ENCODE peak calls at places on chromosomes 3 and 15, in four cellular contexts. One of them, this sample, is unnamed.

GRCh38 chr3:103685940-103686339 is 1251.1 kb downstream of the ZPLD1 start:
- DNase-seq in right atrium auricular region: no peak
- DNase-seq in PC-3: no peak
- DNase-seq in fibroblast of pulmonary artery: no peak
- DNase-seq in this sample: no peak

GRCh38 chr3:69442771-69443197 is 56.9 kb upstream of the FRMD4B start:
- DNase-seq in right atrium auricular region: no peak
- DNase-seq in PC-3: no peak
- DNase-seq in fibroblast of pulmonary artery: no peak
- DNase-seq in this sample: no peak

GRCh38 chr3:80232760-80233159 is 465.0 kb upstream of the ROBO1 start:
- DNase-seq in right atrium auricular region: no peak
- DNase-seq in PC-3: peak
- DNase-seq in fibroblast of pulmonary artery: peak
- DNase-seq in this sample: peak

GRCh38 chr15:48800811-48801460 is 9.9 kb downstream of the CEP152 start:
- DNase-seq in right atrium auricular region: no peak
- DNase-seq in PC-3: peak
- DNase-seq in fibroblast of pulmonary artery: peak
- DNase-seq in this sample: peak

GRCh38 chr15:69653846-69654245 is 201.2 kb downstream of the RPLP1 start:
- DNase-seq in right atrium auricular region: no peak
- DNase-seq in PC-3: no peak
- DNase-seq in fibroblast of pulmonary artery: no peak
- DNase-seq in this sample: no peak

GRCh38 chr3:71303627-71304260 is 279.8 kb downstream of the FOXP1 start:
- DNase-seq in right atrium auricular region: no peak
- DNase-seq in PC-3: no peak
- DNase-seq in fibroblast of pulmonary artery: no peak
- DNase-seq in this sample: no peak

GRCh38 chr3:151770941-151771340 is 37.2 kb downstream of the AADACL2 start:
- DNase-seq in right atrium auricular region: peak
- DNase-seq in PC-3: peak
- DNase-seq in fibroblast of pulmonary artery: peak
- DNase-seq in this sample: no peak

GRCh38 chr3:183576487-183577107 is 21.1 kb upstream of the KLHL6 start:
- DNase-seq in right atrium auricular region: no peak
- DNase-seq in PC-3: no peak
- DNase-seq in fibroblast of pulmonary artery: peak
- DNase-seq in this sample: no peak

GRCh38 chr3:172280406-172281051 is 167.7 kb downstream of the GHSR start:
- DNase-seq in right atrium auricular region: no peak
- DNase-seq in PC-3: no peak
- DNase-seq in fibroblast of pulmonary artery: peak
- DNase-seq in this sample: peak

GRCh38 chr3:127408022-127408683 is 120.3 kb upstream of the PRR20G start:
- DNase-seq in right atrium auricular region: no peak
- DNase-seq in PC-3: no peak
- DNase-seq in fibroblast of pulmonary artery: no peak
- DNase-seq in this sample: no peak

GRCh38 chr15:78796510-78796909 is 14.8 kb downstream of the ADAMTS7 start:
- DNase-seq in right atrium auricular region: no peak
- DNase-seq in PC-3: no peak
- DNase-seq in fibroblast of pulmonary artery: no peak
- DNase-seq in this sample: no peak

DNA sequence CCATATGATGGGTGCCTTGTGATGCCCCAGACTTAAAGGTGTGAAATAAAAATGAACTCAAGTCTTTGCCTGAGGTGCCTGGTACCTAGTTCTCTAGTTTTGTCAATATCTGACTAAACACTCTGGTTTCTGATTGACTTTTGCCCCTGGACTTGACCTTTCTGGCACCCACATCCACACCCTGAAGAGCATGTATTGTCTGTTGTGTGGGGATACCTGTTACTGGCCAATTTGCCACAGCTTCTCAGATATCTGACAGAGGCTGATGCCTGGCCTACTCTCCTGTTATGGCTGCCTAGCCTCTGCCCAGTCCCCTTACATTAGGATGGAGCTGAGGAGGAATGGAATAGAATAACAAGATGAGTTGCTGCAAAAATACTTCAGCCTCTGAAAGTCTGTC is 3.6 kb downstream of the ZBTB38 start:
- DNase-seq in right atrium auricular region: no peak
- DNase-seq in PC-3: no peak
- DNase-seq in fibroblast of pulmonary artery: no peak
- DNase-seq in this sample: no peak
- H3K4me3 ChIP-seq in right atrium auricular region: no peak
- H3K4me3 ChIP-seq in PC-3: no peak
- H3K4me3 ChIP-seq in fibroblast of pulmonary artery: peak
- H3K4me3 ChIP-seq in this sample: no peak

GRCh38 chr3:55817177-55817576 is 330.1 kb upstream of the WNT5A start:
- DNase-seq in right atrium auricular region: no peak
- DNase-seq in PC-3: no peak
- DNase-seq in fibroblast of pulmonary artery: no peak
- DNase-seq in this sample: no peak
- TF ChIP-seq CTCF in right atrium auricular region: no peak
- TF ChIP-seq CTCF in PC-3: peak
- TF ChIP-seq CTCF in fibroblast of pulmonary artery: no peak
- TF ChIP-seq CTCF in this sample: no peak

DNA sequence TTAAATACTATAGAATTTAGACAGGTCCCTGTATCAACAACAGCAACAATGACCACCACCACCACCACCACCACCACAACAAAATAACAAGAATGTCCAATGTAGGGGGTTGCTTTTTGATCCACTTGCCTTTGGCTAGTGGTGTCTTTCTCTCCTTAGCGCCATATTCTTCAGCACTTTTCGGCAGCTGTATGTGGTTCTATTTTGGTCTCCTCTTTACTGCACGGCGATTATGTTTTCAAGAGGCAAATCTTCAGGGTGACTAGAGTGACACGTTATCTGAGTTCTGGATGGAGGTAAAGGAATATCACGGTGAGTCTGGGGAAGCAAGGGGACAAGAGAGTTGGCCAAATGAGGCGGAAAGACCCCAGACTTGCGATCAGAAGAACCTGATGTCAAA is 56.1 kb downstream of the ST6GAL1 start:
- DNase-seq in right atrium auricular region: no peak
- DNase-seq in PC-3: no peak
- DNase-seq in fibroblast of pulmonary artery: no peak
- DNase-seq in this sample: no peak
- H3K4me3 ChIP-seq in right atrium auricular region: no peak
- H3K4me3 ChIP-seq in PC-3: no peak
- H3K4me3 ChIP-seq in fibroblast of pulmonary artery: no peak
- H3K4me3 ChIP-seq in this sample: no peak

DNA sequence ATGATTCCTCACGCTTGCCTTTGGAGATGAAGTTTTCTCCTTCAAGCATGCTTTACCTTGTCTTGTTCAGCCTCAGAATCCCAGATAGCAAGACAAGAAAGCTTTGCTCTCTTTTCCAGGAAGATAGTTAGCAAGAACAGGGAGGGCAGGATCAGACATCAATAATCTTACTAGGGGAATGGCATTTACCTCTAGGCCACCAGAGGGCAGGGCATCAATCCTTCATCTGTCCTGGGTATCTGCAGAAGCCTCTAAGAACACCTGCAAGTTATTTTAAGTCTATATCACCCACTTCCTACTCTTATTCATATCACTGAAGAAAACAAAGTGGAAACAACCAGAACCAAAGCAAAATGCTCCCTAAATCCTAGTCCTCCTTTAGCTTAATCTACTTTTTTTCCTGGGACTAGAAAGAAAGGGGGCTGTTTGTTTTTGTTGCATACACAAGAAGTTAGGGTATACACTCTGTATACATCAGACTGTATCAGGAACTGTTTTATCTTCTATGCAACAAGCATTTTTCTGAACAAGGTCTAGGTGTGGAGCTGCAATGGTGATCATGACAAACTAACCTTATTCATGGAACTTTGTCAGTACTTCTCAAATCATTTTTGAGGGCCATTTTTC is 862.5 kb downstream of the CADM2 start:
- DNase-seq in right atrium auricular region: no peak
- DNase-seq in PC-3: peak
- DNase-seq in fibroblast of pulmonary artery: peak
- DNase-seq in this sample: peak
- TF ChIP-seq CTCF in right atrium auricular region: no peak
- TF ChIP-seq CTCF in PC-3: peak
- TF ChIP-seq CTCF in fibroblast of pulmonary artery: peak
- TF ChIP-seq CTCF in this sample: peak

DNA sequence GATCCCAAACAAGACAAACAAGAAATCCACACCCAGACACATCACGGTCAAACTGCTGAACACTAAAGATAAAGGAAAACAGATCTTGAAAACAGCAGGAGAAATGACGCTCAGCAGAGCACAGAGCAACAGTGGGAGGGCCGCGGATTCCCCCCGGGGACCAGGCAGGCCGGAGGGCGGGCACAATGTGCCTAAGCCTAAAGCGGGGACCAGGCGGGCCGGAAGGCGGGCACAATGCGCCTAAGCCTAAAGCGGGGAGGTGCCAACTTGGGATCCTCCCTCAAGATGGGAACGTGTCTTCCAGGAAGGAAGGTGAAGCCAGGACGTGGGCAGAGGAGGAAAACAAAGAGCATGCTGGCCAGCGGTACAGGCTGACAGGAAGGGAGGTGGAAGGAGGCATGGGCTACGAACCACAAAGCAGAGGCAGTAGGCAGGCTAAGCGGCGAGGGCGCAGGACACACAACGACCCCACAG is 31.1 kb downstream of the CYFIP1 start:
- DNase-seq in right atrium auricular region: peak
- DNase-seq in PC-3: peak
- DNase-seq in fibroblast of pulmonary artery: peak
- DNase-seq in this sample: peak
- H3K4me3 ChIP-seq in right atrium auricular region: no peak
- H3K4me3 ChIP-seq in PC-3: no peak
- H3K4me3 ChIP-seq in fibroblast of pulmonary artery: peak
- H3K4me3 ChIP-seq in this sample: no peak

DNA sequence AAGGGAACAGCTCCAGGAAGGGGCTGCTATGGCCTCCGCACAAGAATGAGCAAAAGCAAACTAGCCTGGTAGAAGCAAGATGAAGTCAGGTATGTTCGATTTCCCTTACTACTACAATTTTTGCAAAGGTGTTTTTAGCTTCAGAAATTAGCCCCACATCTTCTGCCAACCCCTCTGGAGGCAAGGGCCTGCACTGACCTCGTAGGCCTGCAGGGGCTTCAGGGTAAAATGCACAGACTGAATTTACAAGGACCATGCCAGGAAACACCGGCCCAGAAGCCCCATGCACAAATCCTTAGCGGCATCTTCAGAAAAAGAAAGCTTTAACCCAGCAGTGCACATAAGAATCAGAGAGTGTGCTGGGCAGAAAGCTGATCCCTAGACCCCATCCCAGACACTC is 53.0 kb downstream of the SLC6A1 start:
- DNase-seq in right atrium auricular region: no peak
- DNase-seq in PC-3: no peak
- DNase-seq in fibroblast of pulmonary artery: no peak
- DNase-seq in this sample: no peak
- TF ChIP-seq CTCF in right atrium auricular region: no peak
- TF ChIP-seq CTCF in PC-3: no peak
- TF ChIP-seq CTCF in fibroblast of pulmonary artery: no peak
- TF ChIP-seq CTCF in this sample: no peak

DNA sequence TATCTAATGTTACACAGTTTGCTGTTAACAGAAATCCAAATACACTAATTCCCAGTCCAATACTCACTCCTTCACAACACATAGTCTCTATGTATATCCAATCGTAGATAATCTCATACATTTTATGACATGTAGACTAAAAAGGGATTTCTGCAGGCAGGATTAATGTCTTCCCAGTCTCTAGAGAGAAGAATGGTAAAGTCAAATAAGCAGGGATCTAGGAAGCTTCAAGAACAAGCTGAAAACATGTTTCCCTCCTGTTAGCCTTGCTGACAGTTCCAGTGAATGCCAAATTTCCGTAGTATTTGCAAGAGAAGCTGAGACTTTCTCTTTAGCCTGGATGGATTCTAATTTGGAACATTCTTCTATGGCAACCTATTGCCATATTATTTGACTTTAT is 500.1 kb downstream of the IGSF11 start:
- DNase-seq in right atrium auricular region: no peak
- DNase-seq in PC-3: no peak
- DNase-seq in fibroblast of pulmonary artery: no peak
- DNase-seq in this sample: no peak
- H3K4me3 ChIP-seq in right atrium auricular region: no peak
- H3K4me3 ChIP-seq in PC-3: no peak
- H3K4me3 ChIP-seq in fibroblast of pulmonary artery: no peak
- H3K4me3 ChIP-seq in this sample: no peak

DNA sequence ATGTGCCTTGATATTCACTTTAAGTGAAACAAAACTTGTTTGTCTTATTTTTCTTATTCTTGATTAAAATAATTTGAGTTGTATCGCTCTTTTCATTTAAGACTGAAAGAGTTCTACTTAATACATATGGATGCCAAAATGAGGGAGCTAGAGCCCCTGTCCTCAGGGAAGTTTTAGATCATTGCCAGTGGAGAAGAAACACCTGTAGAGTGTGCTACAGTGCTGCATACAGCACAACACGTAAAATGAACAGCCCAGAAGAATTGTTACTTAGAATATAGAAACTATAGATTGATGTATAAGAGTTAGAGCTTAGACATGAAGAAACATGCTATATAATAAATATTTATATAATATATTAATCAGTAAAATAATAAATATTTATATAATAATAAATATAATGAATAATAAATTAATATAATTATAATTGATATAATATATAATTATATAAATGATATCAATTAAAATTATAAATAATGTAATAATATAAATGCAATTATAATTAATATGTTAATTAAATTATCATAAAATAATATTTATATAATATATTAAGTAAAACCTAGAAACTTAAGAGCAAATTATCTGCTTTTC is 1234.7 kb downstream of the ROBO2 start:
- DNase-seq in right atrium auricular region: no peak
- DNase-seq in PC-3: peak
- DNase-seq in fibroblast of pulmonary artery: no peak
- DNase-seq in this sample: no peak
- TF ChIP-seq CTCF in right atrium auricular region: no peak
- TF ChIP-seq CTCF in PC-3: peak
- TF ChIP-seq CTCF in fibroblast of pulmonary artery: no peak
- TF ChIP-seq CTCF in this sample: peak

GRCh38 chr3:157444789-157445188 is 8.1 kb downstream of the PTX3 start:
- DNase-seq in right atrium auricular region: no peak
- DNase-seq in PC-3: no peak
- DNase-seq in fibroblast of pulmonary artery: no peak
- DNase-seq in this sample: no peak
- H3K4me3 ChIP-seq in right atrium auricular region: no peak
- H3K4me3 ChIP-seq in PC-3: no peak
- H3K4me3 ChIP-seq in fibroblast of pulmonary artery: no peak
- H3K4me3 ChIP-seq in this sample: no peak

DNA sequence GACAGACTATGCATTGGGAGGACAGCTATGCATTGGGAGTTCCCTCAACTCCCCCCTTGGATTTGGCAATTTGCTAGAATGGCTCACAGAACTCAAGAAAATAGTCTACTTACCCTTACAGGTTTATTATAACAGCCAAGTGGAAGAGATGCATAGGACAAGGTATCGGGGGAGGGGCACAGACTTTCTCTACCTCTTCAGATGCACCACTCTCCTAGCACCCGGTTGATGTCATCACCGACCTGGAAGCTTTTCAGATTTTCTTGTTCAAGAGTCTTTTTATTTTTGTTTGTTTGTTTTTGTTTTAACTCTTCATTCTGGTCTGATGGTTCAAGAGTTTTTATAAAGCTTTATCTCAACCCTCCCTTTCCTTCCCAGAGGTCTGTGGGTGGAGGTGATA is 20.7 kb upstream of the ADAMTS9 start:
- DNase-seq in right atrium auricular region: no peak
- DNase-seq in PC-3: no peak
- DNase-seq in fibroblast of pulmonary artery: no peak
- DNase-seq in this sample: no peak
- TF ChIP-seq CTCF in right atrium auricular region: no peak
- TF ChIP-seq CTCF in PC-3: no peak
- TF ChIP-seq CTCF in fibroblast of pulmonary artery: no peak
- TF ChIP-seq CTCF in this sample: no peak